ENCODE peak calls at places on chromosomes 1 and 21, in six cellular contexts. V, O, U, H, K and X are unnamed samples.

GRCh38 chr1:90919190-90919719 is 102.6 kb downstream of the ZNF644 start:
- DNase-seq in U (no peak), V (no peak), O (no peak), K (no peak), H (no peak), X (peak)

GRCh38 chr1:66357478-66358197 is 176.3 kb upstream of the SGIP1 start:
- DNase-seq in O (no peak), V (no peak), H (no peak), K (no peak), U (no peak), X (no peak)

GRCh38 chr1:96048572-96048971 is 673.0 kb upstream of the PTBP2 start:
- DNase-seq in V (no peak), K (no peak), H (no peak), O (no peak), U (no peak), X (no peak)

GRCh38 chr1:24963943-24964677 is 34.0 kb upstream of the RUNX3 start:
- DNase-seq in H (no peak), K (no peak), V (no peak), U (no peak), O (no peak), X (no peak)

GRCh38 chr1:110187139-110187890 is 22.8 kb upstream of the KCNC4 start:
- DNase-seq in K (no peak), U (no peak), O (no peak), V (no peak), H (no peak), X (no peak)

GRCh38 chr21:42047821-42048613 is 23.1 kb upstream of the UMODL1 start:
- DNase-seq in V (no peak), K (no peak), H (no peak), O (no peak), U (peak), X (no peak)

GRCh38 chr1:25145775-25146381 is 86.4 kb downstream of the SYF2 start:
- DNase-seq in U (no peak), V (no peak), H (no peak), K (no peak), O (no peak), X (no peak)

GRCh38 chr1:245177071-245177900 is 22.5 kb downstream of the KIF26B start:
- DNase-seq in O (no peak), V (no peak), U (no peak), H (peak), K (no peak), X (peak)

GRCh38 chr1:226943156-226943555 is 3.1 kb downstream of the COQ8A start:
- DNase-seq in H (no peak), U (no peak), V (no peak), O (peak), K (no peak), X (peak)

GRCh38 chr1:205276334-205277065 is 45.0 kb downstream of the NUAK2 start:
- DNase-seq in K (no peak), H (no peak), V (no peak), O (no peak), U (no peak), X (no peak)

GRCh38 chr1:166900987-166901386 is 24.9 kb upstream of the TADA1 start:
- DNase-seq in V (no peak), O (no peak), U (no peak), H (no peak), K (peak), X (no peak)

GRCh38 chr1:113783254-113784103 is 24.2 kb upstream of the PHTF1 start:
- DNase-seq in U (no peak), O (no peak), H (peak), K (peak), V (peak), X (peak)

GRCh38 chr21:14591882-14592281 is 45.8 kb upstream of the SAMSN1 start:
- DNase-seq in V (no peak), K (no peak), O (peak), H (no peak), U (peak), X (peak)

GRCh38 chr1:57329001-57329400 is 94.9 kb downstream of the DAB1 start:
- DNase-seq in K (no peak), O (no peak), U (no peak), H (no peak), V (no peak), X (no peak)

GRCh38 chr1:24472527-24473251 is 29.9 kb upstream of the RCAN3 start:
- DNase-seq in K (no peak), U (no peak), O (no peak), V (no peak), H (no peak), X (no peak)

GRCh38 chr1:52602328-52603300 is at the start of gene GPX7:
- DNase-seq in O (no peak), U (peak), H (peak), V (peak), K (peak), X (no peak)

GRCh38 chr1:29583727-29584126 is 347.4 kb downstream of the PTPRU start:
- DNase-seq in H (no peak), V (no peak), O (no peak), U (no peak), K (no peak), X (no peak)

GRCh38 chr1:166080277-166080964 is 86.4 kb downstream of the FAM78B start:
- DNase-seq in U (peak), V (no peak), H (no peak), O (no peak), K (no peak), X (no peak)

GRCh38 chr1:205275133-205275532 is 46.4 kb downstream of the NUAK2 start:
- DNase-seq in V (no peak), K (no peak), H (peak), U (no peak), O (no peak), X (peak)

GRCh38 chr1:11068556-11069232 is 8.9 kb upstream of the SRM start:
- DNase-seq in U (no peak), O (no peak), V (no peak), H (no peak), K (no peak), X (no peak)

GRCh38 chr1:22780696-22781095 is 70.1 kb downstream of the EPHB2 start:
- DNase-seq in U (no peak), V (no peak), K (peak), O (no peak), H (peak), X (peak)

GRCh38 chr21:38120984-38121855 is 135.6 kb upstream of the KCNJ15 start:
- DNase-seq in H (no peak), U (no peak), K (no peak), O (no peak), V (no peak), X (no peak)
- H3K4me3 ChIP-seq in H (no peak), U (no peak), K (no peak), O (no peak), V (no peak), X (no peak)

GRCh38 chr1:36203554-36204346 is 20.5 kb upstream of the THRAP3 start:
- DNase-seq in U (peak), O (peak), H (no peak), K (peak), V (no peak), X (no peak)
- H3K27ac ChIP-seq in U (peak), O (peak), H (no peak), K (no peak), V (no peak), X (no peak)

GRCh38 chr1:12614402-12615165 is 3.4 kb downstream of the DHRS3 start:
- DNase-seq in K (no peak), O (no peak), V (no peak), U (no peak), H (no peak), X (peak)
- H3K4me3 ChIP-seq in K (no peak), O (peak), V (peak), U (peak), H (peak), X (peak)

GRCh38 chr1:156571959-156572662 is at the start of gene IQGAP3:
- DNase-seq in H (peak), U (peak), K (peak), V (peak), O (peak), X (peak)
- H3K27ac ChIP-seq in H (peak), U (no peak), K (no peak), V (peak), O (no peak), X (peak)

DNA sequence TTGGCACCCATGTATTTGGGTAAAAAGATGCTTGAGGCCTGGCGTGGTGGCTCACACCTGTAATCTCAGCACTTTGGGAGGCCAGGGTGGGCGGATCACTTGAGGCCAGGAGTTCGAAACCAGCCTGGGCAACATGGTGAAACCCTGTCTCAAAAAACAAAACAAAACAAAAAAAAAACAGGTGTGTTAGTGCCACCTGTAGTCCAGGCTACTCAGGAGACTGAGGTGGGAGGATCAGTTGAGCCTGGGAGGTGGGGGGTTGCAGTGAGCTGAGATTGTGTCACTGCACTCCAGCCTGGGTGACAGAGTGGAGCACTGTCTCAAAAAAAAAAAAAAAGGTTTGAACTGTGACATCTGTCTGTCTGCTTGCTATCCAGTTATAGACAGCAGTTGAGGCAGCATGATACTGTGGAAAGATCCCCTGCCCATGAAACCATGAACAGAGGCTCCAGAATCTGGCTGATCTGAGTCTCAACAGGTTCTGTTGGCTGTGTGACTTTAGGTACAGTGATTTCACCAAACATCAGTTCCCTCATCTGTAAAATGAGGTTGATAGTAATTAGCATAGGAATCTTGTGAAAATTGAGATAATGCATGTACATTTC is 5.7 kb downstream of the DYRK1A start:
- DNase-seq in U (no peak), K (no peak), V (no peak), O (no peak), H (no peak), X (no peak)
- H3K4me3 ChIP-seq in U (no peak), K (no peak), V (no peak), O (no peak), H (no peak), X (no peak)

DNA sequence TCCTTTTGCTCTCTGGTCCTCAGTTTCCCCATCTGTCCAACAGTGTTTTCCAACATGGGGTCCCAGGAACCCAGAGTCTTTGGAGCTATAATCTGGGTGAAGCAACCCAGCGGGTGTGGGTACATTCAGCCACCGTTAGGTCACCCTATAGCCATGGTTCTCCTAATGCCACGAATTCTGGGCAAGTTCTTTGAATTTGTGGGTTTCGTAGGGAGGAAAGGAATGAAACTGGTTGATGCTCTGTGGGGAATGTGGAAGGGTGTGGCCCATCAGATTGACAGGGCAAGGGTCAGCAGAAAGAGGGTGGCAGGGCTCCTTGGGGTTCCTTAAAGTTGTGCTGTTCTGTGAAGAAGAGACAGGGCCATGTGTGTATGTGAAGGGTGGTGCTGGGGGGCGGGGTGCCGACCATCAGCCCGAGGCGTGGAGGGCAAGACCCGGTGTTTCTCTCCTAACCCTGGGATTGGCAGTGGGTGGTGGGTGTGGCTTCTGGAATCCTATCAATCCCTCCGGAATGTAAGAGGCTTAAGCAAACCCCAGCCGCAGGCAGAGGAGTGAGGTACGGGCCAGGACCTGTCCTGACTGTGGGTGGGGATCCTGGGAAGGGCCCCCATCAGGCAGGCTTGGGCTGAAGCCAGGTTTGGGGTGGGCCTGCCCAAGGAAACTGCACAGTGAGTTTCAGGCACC is 35.4 kb upstream of the ZNF362 start:
- DNase-seq in V (no peak), O (no peak), U (no peak), H (no peak), K (peak), X (peak)
- H3K27ac ChIP-seq in V (no peak), O (no peak), U (no peak), H (no peak), K (no peak), X (no peak)

GRCh38 chr1:179744401-179745130 is 1.5 kb downstream of the FAM163A start:
- DNase-seq in V (no peak), H (no peak), U (no peak), K (no peak), O (no peak), X (no peak)

GRCh38 chr1:179745131-179745611 is 2.1 kb downstream of the FAM163A start:
- DNase-seq in U (no peak), K (peak), O (no peak), V (no peak), H (no peak), X (no peak)

GRCh38 chr1:179742291-179742690 is 800 bp upstream of the FAM163A start:
- DNase-seq in H (no peak), O (no peak), V (no peak), K (no peak), U (no peak), X (no peak)

GRCh38 chr1:179743679-179744400 is 749 bp downstream of the FAM163A start:
- DNase-seq in V (no peak), O (no peak), K (peak), H (no peak), U (no peak), X (no peak)

GRCh38 chr1:179742717-179743678 is at the start of gene FAM163A:
- DNase-seq in K (peak), H (no peak), U (no peak), O (no peak), V (no peak), X (peak)
- H3K4me3 ChIP-seq in K (no peak), H (peak), U (peak), O (peak), V (no peak), X (peak)